ENCODE peak calls at places on chromosomes 16 and 17, in eight cellular contexts. R is mucosa of gallbladder, H is A549, O is uterus, C is T-helper 9 cell, Z is epithelial cell of prostate, X is NCI-H524, I is HEK293T. D is an unnamed sample.
A peak's percentile ranks its signal among the peaks of the same experiment; 100 is the strongest.

GRCh38 chr17:77427471-77427991 is 286.8 kb downstream of the SEC14L1 start:
- DNase-seq in R (peak; percentile 73), H (no peak), O (peak; percentile 90), C (no peak), Z (no peak), X (peak; percentile 53), I (no peak), D (no peak)

GRCh38 chr16:29992371-29992967 is 2.9 kb downstream of the HIRIP3 start:
- DNase-seq in R (no peak), H (no peak), O (no peak), C (no peak), Z (no peak), X (no peak), I (no peak), D (no peak)

GRCh38 chr16:88697831-88698693 is 8.1 kb downstream of the RNF166 start:
- DNase-seq in R (no peak), H (no peak), O (no peak), C (no peak), Z (no peak), X (no peak), I (no peak), D (no peak)

GRCh38 chr16:88383401-88384221 is 852 bp downstream of the ZNF469 start:
- DNase-seq in R (peak; percentile 30), H (peak; percentile 83), O (peak; percentile 51), C (no peak), Z (no peak), X (no peak), I (peak; percentile 47), D (no peak)

GRCh38 chr17:57975044-57975443 is 13.0 kb downstream of the VEZF1 start:
- DNase-seq in R (no peak), H (peak; percentile 53), O (no peak), C (no peak), Z (no peak), X (no peak), I (no peak), D (no peak)

GRCh38 chr17:79841369-79842135 is 2.3 kb upstream of the CBX4 start:
- DNase-seq in R (no peak), H (no peak), O (no peak), C (peak; percentile 18), Z (no peak), X (peak; percentile 63), I (no peak), D (no peak)

GRCh38 chr17:16345565-16345964 is 7.7 kb downstream of the CENPV start:
- DNase-seq in R (no peak), H (no peak), O (no peak), C (no peak), Z (no peak), X (no peak), I (no peak), D (no peak)

GRCh38 chr17:17785407-17785806 is 51.4 kb downstream of the SREBF1 start:
- DNase-seq in R (no peak), H (no peak), O (no peak), C (no peak), Z (no peak), X (peak; percentile 22), I (no peak), D (no peak)

GRCh38 chr17:39213852-39214251 is 11.9 kb downstream of the STAC2 start:
- DNase-seq in R (no peak), H (peak; percentile 76), O (no peak), C (no peak), Z (peak; percentile 16), X (no peak), I (no peak), D (no peak)

GRCh38 chr16:22222006-22222405 is 15.9 kb downstream of the EEF2K start:
- DNase-seq in R (no peak), H (no peak), O (no peak), C (no peak), Z (no peak), X (no peak), I (no peak), D (no peak)

GRCh38 chr17:74739227-74739831 is 2.3 kb downstream of the RAB37 start:
- DNase-seq in R (no peak), H (no peak), O (no peak), C (no peak), Z (no peak), X (no peak), I (no peak), D (no peak)

GRCh38 chr16:89139907-89140361 is 31.6 kb upstream of the CDH15 start:
- DNase-seq in R (no peak), H (no peak), O (no peak), C (no peak), Z (no peak), X (no peak), I (no peak), D (no peak)

GRCh38 chr16:12097523-12098428 is 121.2 kb downstream of the SNX29 start:
- DNase-seq in R (peak; percentile 58), H (no peak), O (peak; percentile 31), C (no peak), Z (peak; percentile 22), X (no peak), I (no peak), D (peak; percentile 45)

GRCh38 chr16:29900102-29900887 is at the start of gene ASPHD1:
- DNase-seq in R (peak; percentile 83), H (peak; percentile 87), O (peak; percentile 58), C (no peak), Z (no peak), X (peak; percentile 90), I (peak; percentile 92), D (peak; percentile 72)

GRCh38 chr17:50943575-50943933 is 77.4 kb upstream of the TOB1 start:
- DNase-seq in R (no peak), H (no peak), O (peak; percentile 16), C (no peak), Z (no peak), X (no peak), I (no peak), D (no peak)